ENCODE peak calls at places on chromosomes 13 and 19, in ten cellular contexts. One of them, this sample, is unnamed.

GRCh38 chr19:33486936-33487793 is 34.4 kb downstream of the PEPD start:
- DNase-seq in cerebellum: no peak
- DNase-seq in EL: no peak
- DNase-seq in left kidney: peak
- DNase-seq in stimulated activated effector memory CD8-positive, alpha-beta T cell treated with anti-CD3 and anti-CD28 coated beads, Interleukin-12 subunit alpha, Interleukin-12 subunit beta, amount 100 ng/mL, for 72 hours: no peak
- DNase-seq in foreskin fibroblast: no peak
- DNase-seq in stomach: no peak
- DNase-seq in T-helper 1 cell: no peak
- DNase-seq in posterior cingulate gyrus: peak
- DNase-seq in omental fat pad: no peak
- DNase-seq in this sample: peak

GRCh38 chr19:8697671-8698432 is 743 bp downstream of the ACTL9 start:
- DNase-seq in cerebellum: no peak
- DNase-seq in EL: no peak
- DNase-seq in left kidney: peak
- DNase-seq in stimulated activated effector memory CD8-positive, alpha-beta T cell treated with anti-CD3 and anti-CD28 coated beads, Interleukin-12 subunit alpha, Interleukin-12 subunit beta, amount 100 ng/mL, for 72 hours: no peak
- DNase-seq in foreskin fibroblast: no peak
- DNase-seq in stomach: no peak
- DNase-seq in T-helper 1 cell: no peak
- DNase-seq in posterior cingulate gyrus: peak
- DNase-seq in omental fat pad: no peak
- DNase-seq in this sample: no peak

GRCh38 chr19:15260939-15261338 is 28.7 kb upstream of the EPHX3 start:
- DNase-seq in cerebellum: no peak
- DNase-seq in EL: no peak
- DNase-seq in left kidney: peak
- DNase-seq in stimulated activated effector memory CD8-positive, alpha-beta T cell treated with anti-CD3 and anti-CD28 coated beads, Interleukin-12 subunit alpha, Interleukin-12 subunit beta, amount 100 ng/mL, for 72 hours: no peak
- DNase-seq in foreskin fibroblast: peak
- DNase-seq in stomach: no peak
- DNase-seq in T-helper 1 cell: no peak
- DNase-seq in posterior cingulate gyrus: peak
- DNase-seq in omental fat pad: no peak
- DNase-seq in this sample: no peak

GRCh38 chr19:29645911-29646310 is 19.4 kb upstream of the PLEKHF1 start:
- DNase-seq in cerebellum: no peak
- DNase-seq in EL: peak
- DNase-seq in left kidney: no peak
- DNase-seq in stimulated activated effector memory CD8-positive, alpha-beta T cell treated with anti-CD3 and anti-CD28 coated beads, Interleukin-12 subunit alpha, Interleukin-12 subunit beta, amount 100 ng/mL, for 72 hours: no peak
- DNase-seq in foreskin fibroblast: peak
- DNase-seq in stomach: peak
- DNase-seq in T-helper 1 cell: no peak
- DNase-seq in posterior cingulate gyrus: peak
- DNase-seq in omental fat pad: no peak
- DNase-seq in this sample: no peak

GRCh38 chr19:15161028-15161984 is 39.5 kb downstream of the NOTCH3 start:
- DNase-seq in cerebellum: no peak
- DNase-seq in EL: peak
- DNase-seq in left kidney: no peak
- DNase-seq in stimulated activated effector memory CD8-positive, alpha-beta T cell treated with anti-CD3 and anti-CD28 coated beads, Interleukin-12 subunit alpha, Interleukin-12 subunit beta, amount 100 ng/mL, for 72 hours: no peak
- DNase-seq in foreskin fibroblast: no peak
- DNase-seq in stomach: no peak
- DNase-seq in T-helper 1 cell: no peak
- DNase-seq in posterior cingulate gyrus: no peak
- DNase-seq in omental fat pad: no peak
- DNase-seq in this sample: no peak

GRCh38 chr19:8208119-8208709 is 956 bp upstream of the CERS4 start:
- DNase-seq in cerebellum: no peak
- DNase-seq in EL: no peak
- DNase-seq in left kidney: peak
- DNase-seq in stimulated activated effector memory CD8-positive, alpha-beta T cell treated with anti-CD3 and anti-CD28 coated beads, Interleukin-12 subunit alpha, Interleukin-12 subunit beta, amount 100 ng/mL, for 72 hours: no peak
- DNase-seq in foreskin fibroblast: peak
- DNase-seq in stomach: peak
- DNase-seq in T-helper 1 cell: no peak
- DNase-seq in posterior cingulate gyrus: peak
- DNase-seq in omental fat pad: no peak
- DNase-seq in this sample: peak

GRCh38 chr13:26951581-26952177 is 191.1 kb upstream of the GPR12 start:
- DNase-seq in cerebellum: no peak
- DNase-seq in EL: no peak
- DNase-seq in left kidney: no peak
- DNase-seq in stimulated activated effector memory CD8-positive, alpha-beta T cell treated with anti-CD3 and anti-CD28 coated beads, Interleukin-12 subunit alpha, Interleukin-12 subunit beta, amount 100 ng/mL, for 72 hours: no peak
- DNase-seq in foreskin fibroblast: no peak
- DNase-seq in stomach: peak
- DNase-seq in T-helper 1 cell: no peak
- DNase-seq in posterior cingulate gyrus: no peak
- DNase-seq in omental fat pad: no peak
- DNase-seq in this sample: peak

GRCh38 chr19:16325671-16326400 is 1.2 kb downstream of the KLF2 start:
- DNase-seq in cerebellum: peak
- DNase-seq in EL: peak
- DNase-seq in left kidney: peak
- DNase-seq in stimulated activated effector memory CD8-positive, alpha-beta T cell treated with anti-CD3 and anti-CD28 coated beads, Interleukin-12 subunit alpha, Interleukin-12 subunit beta, amount 100 ng/mL, for 72 hours: no peak
- DNase-seq in foreskin fibroblast: peak
- DNase-seq in stomach: no peak
- DNase-seq in T-helper 1 cell: peak
- DNase-seq in posterior cingulate gyrus: peak
- DNase-seq in omental fat pad: no peak
- DNase-seq in this sample: peak

GRCh38 chr19:52258426-52258825 is 11.0 kb upstream of the ZNF766 start:
- DNase-seq in cerebellum: no peak
- DNase-seq in EL: no peak
- DNase-seq in left kidney: no peak
- DNase-seq in stimulated activated effector memory CD8-positive, alpha-beta T cell treated with anti-CD3 and anti-CD28 coated beads, Interleukin-12 subunit alpha, Interleukin-12 subunit beta, amount 100 ng/mL, for 72 hours: no peak
- DNase-seq in foreskin fibroblast: no peak
- DNase-seq in stomach: no peak
- DNase-seq in T-helper 1 cell: no peak
- DNase-seq in posterior cingulate gyrus: no peak
- DNase-seq in omental fat pad: no peak
- DNase-seq in this sample: no peak

GRCh38 chr19:18322318-18322758 is 538 bp downstream of the LSM4 start:
- DNase-seq in cerebellum: no peak
- DNase-seq in EL: peak
- DNase-seq in left kidney: peak
- DNase-seq in stimulated activated effector memory CD8-positive, alpha-beta T cell treated with anti-CD3 and anti-CD28 coated beads, Interleukin-12 subunit alpha, Interleukin-12 subunit beta, amount 100 ng/mL, for 72 hours: no peak
- DNase-seq in foreskin fibroblast: peak
- DNase-seq in stomach: peak
- DNase-seq in T-helper 1 cell: no peak
- DNase-seq in posterior cingulate gyrus: no peak
- DNase-seq in omental fat pad: no peak
- DNase-seq in this sample: peak

GRCh38 chr13:32272021-32272695 is 43.0 kb downstream of the ZAR1L start:
- DNase-seq in cerebellum: no peak
- DNase-seq in EL: no peak
- DNase-seq in left kidney: no peak
- DNase-seq in stimulated activated effector memory CD8-positive, alpha-beta T cell treated with anti-CD3 and anti-CD28 coated beads, Interleukin-12 subunit alpha, Interleukin-12 subunit beta, amount 100 ng/mL, for 72 hours: no peak
- DNase-seq in foreskin fibroblast: peak
- DNase-seq in stomach: no peak
- DNase-seq in T-helper 1 cell: no peak
- DNase-seq in posterior cingulate gyrus: no peak
- DNase-seq in omental fat pad: no peak
- DNase-seq in this sample: no peak

GRCh38 chr13:23656637-23657036 is 86.4 kb downstream of the TNFRSF19 start:
- DNase-seq in cerebellum: no peak
- DNase-seq in EL: peak
- DNase-seq in left kidney: peak
- DNase-seq in stimulated activated effector memory CD8-positive, alpha-beta T cell treated with anti-CD3 and anti-CD28 coated beads, Interleukin-12 subunit alpha, Interleukin-12 subunit beta, amount 100 ng/mL, for 72 hours: no peak
- DNase-seq in foreskin fibroblast: peak
- DNase-seq in stomach: no peak
- DNase-seq in T-helper 1 cell: no peak
- DNase-seq in posterior cingulate gyrus: no peak
- DNase-seq in omental fat pad: no peak
- DNase-seq in this sample: no peak

GRCh38 chr13:87311165-87311564 is 360.0 kb upstream of the SLITRK5 start:
- DNase-seq in cerebellum: no peak
- DNase-seq in EL: no peak
- DNase-seq in left kidney: no peak
- DNase-seq in stimulated activated effector memory CD8-positive, alpha-beta T cell treated with anti-CD3 and anti-CD28 coated beads, Interleukin-12 subunit alpha, Interleukin-12 subunit beta, amount 100 ng/mL, for 72 hours: no peak
- DNase-seq in foreskin fibroblast: no peak
- DNase-seq in stomach: no peak
- DNase-seq in T-helper 1 cell: no peak
- DNase-seq in posterior cingulate gyrus: no peak
- DNase-seq in omental fat pad: no peak
- DNase-seq in this sample: no peak

GRCh38 chr13:31159306-31159705 is 2.4 kb downstream of the HSPH1 start:
- DNase-seq in cerebellum: no peak
- DNase-seq in EL: no peak
- DNase-seq in left kidney: no peak
- DNase-seq in stimulated activated effector memory CD8-positive, alpha-beta T cell treated with anti-CD3 and anti-CD28 coated beads, Interleukin-12 subunit alpha, Interleukin-12 subunit beta, amount 100 ng/mL, for 72 hours: no peak
- DNase-seq in foreskin fibroblast: no peak
- DNase-seq in stomach: no peak
- DNase-seq in T-helper 1 cell: no peak
- DNase-seq in posterior cingulate gyrus: no peak
- DNase-seq in omental fat pad: no peak
- DNase-seq in this sample: no peak

GRCh38 chr13:109395014-109395413 is 391.4 kb downstream of the IRS2 start:
- DNase-seq in cerebellum: no peak
- DNase-seq in EL: no peak
- DNase-seq in left kidney: no peak
- DNase-seq in stimulated activated effector memory CD8-positive, alpha-beta T cell treated with anti-CD3 and anti-CD28 coated beads, Interleukin-12 subunit alpha, Interleukin-12 subunit beta, amount 100 ng/mL, for 72 hours: no peak
- DNase-seq in foreskin fibroblast: no peak
- DNase-seq in stomach: no peak
- DNase-seq in T-helper 1 cell: no peak
- DNase-seq in posterior cingulate gyrus: no peak
- DNase-seq in omental fat pad: no peak
- DNase-seq in this sample: no peak

GRCh38 chr19:37304190-37304883 is 66.6 kb upstream of the ZNF527 start:
- DNase-seq in cerebellum: peak
- DNase-seq in EL: no peak
- DNase-seq in left kidney: peak
- DNase-seq in stimulated activated effector memory CD8-positive, alpha-beta T cell treated with anti-CD3 and anti-CD28 coated beads, Interleukin-12 subunit alpha, Interleukin-12 subunit beta, amount 100 ng/mL, for 72 hours: no peak
- DNase-seq in foreskin fibroblast: peak
- DNase-seq in stomach: no peak
- DNase-seq in T-helper 1 cell: no peak
- DNase-seq in posterior cingulate gyrus: peak
- DNase-seq in omental fat pad: no peak
- DNase-seq in this sample: peak

GRCh38 chr13:112066624-112067004 is 335 bp upstream of the SOX1 start:
- DNase-seq in cerebellum: peak
- DNase-seq in EL: no peak
- DNase-seq in left kidney: peak
- DNase-seq in stimulated activated effector memory CD8-positive, alpha-beta T cell treated with anti-CD3 and anti-CD28 coated beads, Interleukin-12 subunit alpha, Interleukin-12 subunit beta, amount 100 ng/mL, for 72 hours: no peak
- DNase-seq in foreskin fibroblast: peak
- DNase-seq in stomach: no peak
- DNase-seq in T-helper 1 cell: peak
- DNase-seq in posterior cingulate gyrus: peak
- DNase-seq in omental fat pad: no peak
- DNase-seq in this sample: no peak

GRCh38 chr19:54192972-54193371 is 1.9 kb downstream of the TSEN34 start:
- DNase-seq in cerebellum: no peak
- DNase-seq in EL: no peak
- DNase-seq in left kidney: no peak
- DNase-seq in stimulated activated effector memory CD8-positive, alpha-beta T cell treated with anti-CD3 and anti-CD28 coated beads, Interleukin-12 subunit alpha, Interleukin-12 subunit beta, amount 100 ng/mL, for 72 hours: no peak
- DNase-seq in foreskin fibroblast: no peak
- DNase-seq in stomach: no peak
- DNase-seq in T-helper 1 cell: no peak
- DNase-seq in posterior cingulate gyrus: no peak
- DNase-seq in omental fat pad: no peak
- DNase-seq in this sample: no peak

GRCh38 chr19:38044267-38045111 is 137.5 kb downstream of the SIPA1L3 start:
- DNase-seq in cerebellum: no peak
- DNase-seq in EL: peak
- DNase-seq in left kidney: no peak
- DNase-seq in stimulated activated effector memory CD8-positive, alpha-beta T cell treated with anti-CD3 and anti-CD28 coated beads, Interleukin-12 subunit alpha, Interleukin-12 subunit beta, amount 100 ng/mL, for 72 hours: no peak
- DNase-seq in foreskin fibroblast: peak
- DNase-seq in stomach: no peak
- DNase-seq in T-helper 1 cell: no peak
- DNase-seq in posterior cingulate gyrus: peak
- DNase-seq in omental fat pad: no peak
- DNase-seq in this sample: no peak

GRCh38 chr13:79837741-79838450 is 356.9 kb downstream of the NDFIP2 start:
- DNase-seq in cerebellum: no peak
- DNase-seq in EL: peak
- DNase-seq in left kidney: no peak
- DNase-seq in stimulated activated effector memory CD8-positive, alpha-beta T cell treated with anti-CD3 and anti-CD28 coated beads, Interleukin-12 subunit alpha, Interleukin-12 subunit beta, amount 100 ng/mL, for 72 hours: no peak
- DNase-seq in foreskin fibroblast: peak
- DNase-seq in stomach: no peak
- DNase-seq in T-helper 1 cell: no peak
- DNase-seq in posterior cingulate gyrus: no peak
- DNase-seq in omental fat pad: no peak
- DNase-seq in this sample: no peak

GRCh38 chr19:58550362-58551122 is 4.4 kb downstream of the CHMP2A start:
- DNase-seq in cerebellum: no peak
- DNase-seq in EL: no peak
- DNase-seq in left kidney: no peak
- DNase-seq in stimulated activated effector memory CD8-positive, alpha-beta T cell treated with anti-CD3 and anti-CD28 coated beads, Interleukin-12 subunit alpha, Interleukin-12 subunit beta, amount 100 ng/mL, for 72 hours: no peak
- DNase-seq in foreskin fibroblast: no peak
- DNase-seq in stomach: no peak
- DNase-seq in T-helper 1 cell: no peak
- DNase-seq in posterior cingulate gyrus: peak
- DNase-seq in omental fat pad: no peak
- DNase-seq in this sample: no peak

GRCh38 chr19:294341-294818 is 3.2 kb upstream of the PLPP2 start:
- DNase-seq in cerebellum: no peak
- DNase-seq in EL: peak
- DNase-seq in left kidney: peak
- DNase-seq in stimulated activated effector memory CD8-positive, alpha-beta T cell treated with anti-CD3 and anti-CD28 coated beads, Interleukin-12 subunit alpha, Interleukin-12 subunit beta, amount 100 ng/mL, for 72 hours: no peak
- DNase-seq in foreskin fibroblast: peak
- DNase-seq in stomach: peak
- DNase-seq in T-helper 1 cell: no peak
- DNase-seq in posterior cingulate gyrus: no peak
- DNase-seq in omental fat pad: no peak
- DNase-seq in this sample: no peak

GRCh38 chr19:55289117-55289796 is 5.5 kb downstream of the BRSK1 start:
- DNase-seq in cerebellum: peak
- DNase-seq in EL: no peak
- DNase-seq in left kidney: no peak
- DNase-seq in stimulated activated effector memory CD8-positive, alpha-beta T cell treated with anti-CD3 and anti-CD28 coated beads, Interleukin-12 subunit alpha, Interleukin-12 subunit beta, amount 100 ng/mL, for 72 hours: no peak
- DNase-seq in foreskin fibroblast: peak
- DNase-seq in stomach: no peak
- DNase-seq in T-helper 1 cell: no peak
- DNase-seq in posterior cingulate gyrus: no peak
- DNase-seq in omental fat pad: no peak
- DNase-seq in this sample: no peak

GRCh38 chr13:38630780-38631179 is 56.1 kb upstream of the FREM2 start:
- DNase-seq in cerebellum: no peak
- DNase-seq in EL: peak
- DNase-seq in left kidney: no peak
- DNase-seq in stimulated activated effector memory CD8-positive, alpha-beta T cell treated with anti-CD3 and anti-CD28 coated beads, Interleukin-12 subunit alpha, Interleukin-12 subunit beta, amount 100 ng/mL, for 72 hours: no peak
- DNase-seq in foreskin fibroblast: peak
- DNase-seq in stomach: no peak
- DNase-seq in T-helper 1 cell: no peak
- DNase-seq in posterior cingulate gyrus: no peak
- DNase-seq in omental fat pad: no peak
- DNase-seq in this sample: no peak

GRCh38 chr13:67383358-67383757 is 153.2 kb upstream of the PCDH9 start:
- DNase-seq in cerebellum: no peak
- DNase-seq in EL: no peak
- DNase-seq in left kidney: peak
- DNase-seq in stimulated activated effector memory CD8-positive, alpha-beta T cell treated with anti-CD3 and anti-CD28 coated beads, Interleukin-12 subunit alpha, Interleukin-12 subunit beta, amount 100 ng/mL, for 72 hours: no peak
- DNase-seq in foreskin fibroblast: peak
- DNase-seq in stomach: no peak
- DNase-seq in T-helper 1 cell: no peak
- DNase-seq in posterior cingulate gyrus: no peak
- DNase-seq in omental fat pad: no peak
- DNase-seq in this sample: no peak

GRCh38 chr19:29622191-29623070 is 16.3 kb downstream of the POP4 start:
- DNase-seq in cerebellum: no peak
- DNase-seq in EL: no peak
- DNase-seq in left kidney: peak
- DNase-seq in stimulated activated effector memory CD8-positive, alpha-beta T cell treated with anti-CD3 and anti-CD28 coated beads, Interleukin-12 subunit alpha, Interleukin-12 subunit beta, amount 100 ng/mL, for 72 hours: no peak
- DNase-seq in foreskin fibroblast: peak
- DNase-seq in stomach: no peak
- DNase-seq in T-helper 1 cell: no peak
- DNase-seq in posterior cingulate gyrus: peak
- DNase-seq in omental fat pad: no peak
- DNase-seq in this sample: no peak

GRCh38 chr19:48135411-48135810 is 24.8 kb upstream of the PLA2G4C start:
- DNase-seq in cerebellum: no peak
- DNase-seq in EL: no peak
- DNase-seq in left kidney: no peak
- DNase-seq in stimulated activated effector memory CD8-positive, alpha-beta T cell treated with anti-CD3 and anti-CD28 coated beads, Interleukin-12 subunit alpha, Interleukin-12 subunit beta, amount 100 ng/mL, for 72 hours: no peak
- DNase-seq in foreskin fibroblast: peak
- DNase-seq in stomach: no peak
- DNase-seq in T-helper 1 cell: no peak
- DNase-seq in posterior cingulate gyrus: no peak
- DNase-seq in omental fat pad: no peak
- DNase-seq in this sample: no peak

GRCh38 chr13:21685485-21686064 is 14.7 kb downstream of the FGF9 start:
- DNase-seq in cerebellum: no peak
- DNase-seq in EL: no peak
- DNase-seq in left kidney: no peak
- DNase-seq in stimulated activated effector memory CD8-positive, alpha-beta T cell treated with anti-CD3 and anti-CD28 coated beads, Interleukin-12 subunit alpha, Interleukin-12 subunit beta, amount 100 ng/mL, for 72 hours: no peak
- DNase-seq in foreskin fibroblast: no peak
- DNase-seq in stomach: no peak
- DNase-seq in T-helper 1 cell: no peak
- DNase-seq in posterior cingulate gyrus: no peak
- DNase-seq in omental fat pad: no peak
- DNase-seq in this sample: no peak